ENCODE peak calls at places on chromosomes 5 and 9, in seven cellular contexts. One of them, this sample, is unnamed.

GRCh38 chr9:68951879-68952659 is 61.8 kb downstream of the PRKACG start:
- DNase-seq in H1: no peak
- DNase-seq in HepG2: no peak
- DNase-seq in SK-N-SH: no peak
- DNase-seq in GM12878: no peak
- DNase-seq in HCT116: no peak
- DNase-seq in K562: no peak
- DNase-seq in this sample: no peak

GRCh38 chr5:157575096-157575872 is at the start of gene ADAM19:
- DNase-seq in H1: peak; percentile 47
- DNase-seq in HepG2: no peak
- DNase-seq in SK-N-SH: peak; percentile 85
- DNase-seq in GM12878: no peak
- DNase-seq in HCT116: no peak
- DNase-seq in K562: peak; percentile 68
- DNase-seq in this sample: no peak

GRCh38 chr9:119044801-119045200 is 324.4 kb downstream of the BRINP1 start:
- DNase-seq in H1: no peak
- DNase-seq in HepG2: no peak
- DNase-seq in SK-N-SH: no peak
- DNase-seq in GM12878: no peak
- DNase-seq in HCT116: no peak
- DNase-seq in K562: no peak
- DNase-seq in this sample: no peak

GRCh38 chr5:1294839-1295649 is at the start of gene TERT:
- DNase-seq in H1: no peak
- DNase-seq in HepG2: no peak
- DNase-seq in SK-N-SH: peak; percentile 94
- DNase-seq in GM12878: no peak
- DNase-seq in HCT116: no peak
- DNase-seq in K562: peak; percentile 90
- DNase-seq in this sample: no peak

GRCh38 chr5:17248999-17249634 is 31.7 kb downstream of the BASP1 start:
- DNase-seq in H1: peak; percentile 10
- DNase-seq in HepG2: no peak
- DNase-seq in SK-N-SH: no peak
- DNase-seq in GM12878: no peak
- DNase-seq in HCT116: no peak
- DNase-seq in K562: no peak
- DNase-seq in this sample: peak; percentile 94

GRCh38 chr9:129587487-129588262 is 33.2 kb downstream of the C9orf50 start:
- DNase-seq in H1: no peak
- DNase-seq in HepG2: no peak
- DNase-seq in SK-N-SH: no peak
- DNase-seq in GM12878: no peak
- DNase-seq in HCT116: peak; percentile 95
- DNase-seq in K562: peak; percentile 56
- DNase-seq in this sample: no peak

GRCh38 chr5:32092938-32093812 is 80.9 kb downstream of the GOLPH3 start:
- DNase-seq in H1: peak; percentile 39
- DNase-seq in HepG2: peak; percentile 75
- DNase-seq in SK-N-SH: peak; percentile 81
- DNase-seq in GM12878: peak; percentile 17
- DNase-seq in HCT116: peak; percentile 52
- DNase-seq in K562: peak; percentile 82
- DNase-seq in this sample: peak; percentile 61

GRCh38 chr5:42982107-42982622 is 58.0 kb downstream of the ANXA2R start:
- DNase-seq in H1: no peak
- DNase-seq in HepG2: no peak
- DNase-seq in SK-N-SH: no peak
- DNase-seq in GM12878: no peak
- DNase-seq in HCT116: no peak
- DNase-seq in K562: no peak
- DNase-seq in this sample: no peak

GRCh38 chr5:153480401-153480800 is 10.1 kb upstream of the GRIA1 start:
- DNase-seq in H1: no peak
- DNase-seq in HepG2: no peak
- DNase-seq in SK-N-SH: no peak
- DNase-seq in GM12878: peak; percentile 58
- DNase-seq in HCT116: no peak
- DNase-seq in K562: no peak
- DNase-seq in this sample: no peak

GRCh38 chr9:97555164-97555563 is 53.7 kb downstream of the TMOD1 start:
- DNase-seq in H1: no peak
- DNase-seq in HepG2: no peak
- DNase-seq in SK-N-SH: no peak
- DNase-seq in GM12878: no peak
- DNase-seq in HCT116: no peak
- DNase-seq in K562: no peak
- DNase-seq in this sample: no peak

GRCh38 chr5:99334936-99335335 is 406.1 kb upstream of the CHD1 start:
- DNase-seq in H1: no peak
- DNase-seq in HepG2: no peak
- DNase-seq in SK-N-SH: no peak
- DNase-seq in GM12878: no peak
- DNase-seq in HCT116: no peak
- DNase-seq in K562: no peak
- DNase-seq in this sample: no peak

GRCh38 chr5:111454198-111454606 is 58.1 kb downstream of the STARD4 start:
- DNase-seq in H1: no peak
- DNase-seq in HepG2: no peak
- DNase-seq in SK-N-SH: peak; percentile 67
- DNase-seq in GM12878: no peak
- DNase-seq in HCT116: no peak
- DNase-seq in K562: no peak
- DNase-seq in this sample: no peak

GRCh38 chr5:7397005-7397546 is 1.1 kb downstream of the ADCY2 start:
- DNase-seq in H1: no peak
- DNase-seq in HepG2: no peak
- DNase-seq in SK-N-SH: no peak
- DNase-seq in GM12878: no peak
- DNase-seq in HCT116: no peak
- DNase-seq in K562: no peak
- DNase-seq in this sample: no peak

GRCh38 chr5:159874308-159874707 is 42.0 kb upstream of the ADRA1B start:
- DNase-seq in H1: no peak
- DNase-seq in HepG2: no peak
- DNase-seq in SK-N-SH: no peak
- DNase-seq in GM12878: no peak
- DNase-seq in HCT116: no peak
- DNase-seq in K562: no peak
- DNase-seq in this sample: no peak

GRCh38 chr9:123942542-123942941 is 12.6 kb upstream of the DENND1A start:
- DNase-seq in H1: no peak
- DNase-seq in HepG2: no peak
- DNase-seq in SK-N-SH: no peak
- DNase-seq in GM12878: no peak
- DNase-seq in HCT116: no peak
- DNase-seq in K562: no peak
- DNase-seq in this sample: no peak

GRCh38 chr5:74973694-74974093 is 78.7 kb downstream of the GCNT4 start:
- DNase-seq in H1: no peak
- DNase-seq in HepG2: no peak
- DNase-seq in SK-N-SH: no peak
- DNase-seq in GM12878: no peak
- DNase-seq in HCT116: no peak
- DNase-seq in K562: no peak
- DNase-seq in this sample: no peak

GRCh38 chr5:91382530-91383026 is 539 bp downstream of the ARRDC3 start:
- DNase-seq in H1: no peak
- DNase-seq in HepG2: peak; percentile 22
- DNase-seq in SK-N-SH: no peak
- DNase-seq in GM12878: peak; percentile 31
- DNase-seq in HCT116: no peak
- DNase-seq in K562: no peak
- DNase-seq in this sample: peak; percentile 42

GRCh38 chr9:93048706-93049448 is 9.6 kb upstream of the SUSD3 start:
- DNase-seq in H1: no peak
- DNase-seq in HepG2: no peak
- DNase-seq in SK-N-SH: no peak
- DNase-seq in GM12878: no peak
- DNase-seq in HCT116: no peak
- DNase-seq in K562: no peak
- DNase-seq in this sample: no peak

GRCh38 chr5:143527808-143528207 is 124.3 kb upstream of the NR3C1 start:
- DNase-seq in H1: no peak
- DNase-seq in HepG2: peak; percentile 33
- DNase-seq in SK-N-SH: no peak
- DNase-seq in GM12878: no peak
- DNase-seq in HCT116: no peak
- DNase-seq in K562: no peak
- DNase-seq in this sample: no peak

GRCh38 chr9:37972346-37972745 is 68.4 kb upstream of the SLC25A51 start:
- DNase-seq in H1: no peak
- DNase-seq in HepG2: no peak
- DNase-seq in SK-N-SH: no peak
- DNase-seq in GM12878: no peak
- DNase-seq in HCT116: no peak
- DNase-seq in K562: no peak
- DNase-seq in this sample: no peak

GRCh38 chr9:126521551-126521950 is 92.2 kb upstream of the LMX1B start:
- DNase-seq in H1: no peak
- DNase-seq in HepG2: no peak
- DNase-seq in SK-N-SH: no peak
- DNase-seq in GM12878: no peak
- DNase-seq in HCT116: no peak
- DNase-seq in K562: no peak
- DNase-seq in this sample: no peak

GRCh38 chr5:172213126-172213525 is 19.2 kb downstream of the EFCAB9 start:
- DNase-seq in H1: no peak
- DNase-seq in HepG2: no peak
- DNase-seq in SK-N-SH: no peak
- DNase-seq in GM12878: no peak
- DNase-seq in HCT116: no peak
- DNase-seq in K562: no peak
- DNase-seq in this sample: no peak

GRCh38 chr5:17694922-17695321 is 60.7 kb downstream of the TAF11L14 start:
- DNase-seq in H1: no peak
- DNase-seq in HepG2: no peak
- DNase-seq in SK-N-SH: no peak
- DNase-seq in GM12878: no peak
- DNase-seq in HCT116: no peak
- DNase-seq in K562: no peak
- DNase-seq in this sample: no peak

GRCh38 chr9:120730661-120731514 is 16.6 kb upstream of the MEGF9 start:
- DNase-seq in H1: no peak
- DNase-seq in HepG2: peak; percentile 91
- DNase-seq in SK-N-SH: no peak
- DNase-seq in GM12878: no peak
- DNase-seq in HCT116: no peak
- DNase-seq in K562: no peak
- DNase-seq in this sample: peak; percentile 85

GRCh38 chr9:120531683-120532300 is 48.2 kb downstream of the CDK5RAP2 start:
- DNase-seq in H1: no peak
- DNase-seq in HepG2: peak; percentile 25
- DNase-seq in SK-N-SH: peak; percentile 42
- DNase-seq in GM12878: no peak
- DNase-seq in HCT116: peak; percentile 27
- DNase-seq in K562: peak; percentile 19
- DNase-seq in this sample: no peak

GRCh38 chr9:110130211-110130610 is 77.7 kb downstream of the C9orf152 start:
- DNase-seq in H1: no peak
- DNase-seq in HepG2: no peak
- DNase-seq in SK-N-SH: no peak
- DNase-seq in GM12878: no peak
- DNase-seq in HCT116: no peak
- DNase-seq in K562: no peak
- DNase-seq in this sample: no peak

GRCh38 chr5:54024466-54024865 is 285.9 kb downstream of the ARL15 start:
- DNase-seq in H1: no peak
- DNase-seq in HepG2: no peak
- DNase-seq in SK-N-SH: no peak
- DNase-seq in GM12878: no peak
- DNase-seq in HCT116: no peak
- DNase-seq in K562: no peak
- DNase-seq in this sample: no peak
- TF ChIP-seq SIN3A in H1: no peak
- TF ChIP-seq SIN3A in HepG2: no peak
- TF ChIP-seq SIN3A in SK-N-SH: no peak
- TF ChIP-seq SIN3A in GM12878: no peak
- TF ChIP-seq SIN3A in HCT116: no peak
- TF ChIP-seq SIN3A in K562: no peak
- TF ChIP-seq SIN3A in this sample: no peak

DNA sequence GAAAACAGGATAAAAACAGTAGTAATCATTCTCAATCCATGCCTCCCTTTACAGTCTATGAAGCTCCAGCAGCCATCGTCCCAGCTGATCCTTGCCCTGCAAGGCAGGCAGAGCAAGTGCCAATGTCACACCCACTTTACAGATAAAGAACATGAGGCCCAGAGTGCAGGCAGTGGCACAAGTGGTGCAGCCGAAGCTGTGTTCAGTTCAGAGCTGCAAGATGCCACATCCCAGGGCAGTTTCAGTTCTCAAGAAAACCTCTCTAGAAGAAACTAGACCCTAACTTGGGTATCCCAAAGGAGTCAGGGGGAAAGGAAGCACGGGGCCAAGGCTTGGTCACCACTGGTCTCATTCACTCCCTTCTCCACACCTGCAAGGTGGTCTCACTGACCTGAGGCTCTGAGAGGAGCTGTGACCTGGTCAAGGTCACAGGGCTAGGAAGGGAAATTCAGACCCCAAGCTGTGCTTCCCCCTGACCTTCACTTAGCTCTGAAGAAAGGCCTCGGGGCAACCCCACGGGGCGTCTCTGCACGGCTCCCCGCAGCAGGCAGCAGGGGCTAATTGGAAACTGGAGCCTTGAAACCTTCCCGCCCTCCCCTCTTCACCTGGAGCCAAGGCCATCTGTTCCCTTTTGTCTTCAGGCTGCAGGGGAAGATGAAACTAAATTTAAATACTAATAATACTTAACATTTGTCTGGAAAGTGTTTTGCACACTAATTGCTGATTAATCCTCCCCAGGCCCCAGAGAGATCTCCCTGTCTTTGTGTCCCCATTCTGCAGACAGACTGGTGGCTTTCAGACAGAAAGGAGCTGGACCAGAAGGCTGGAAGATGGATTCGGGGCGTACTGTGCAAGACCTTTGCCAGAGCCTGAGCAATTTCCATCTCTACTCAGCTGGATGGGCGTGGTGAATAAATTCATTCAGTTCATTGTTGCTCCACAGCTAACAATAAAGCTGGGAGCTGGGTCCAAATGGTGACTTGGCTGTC is 34.3 kb upstream of the CPLX2 start:
- DNase-seq in H1: no peak
- DNase-seq in HepG2: no peak
- DNase-seq in SK-N-SH: peak; percentile 58
- DNase-seq in GM12878: no peak
- DNase-seq in HCT116: no peak
- DNase-seq in K562: no peak
- DNase-seq in this sample: no peak
- TF ChIP-seq SIN3A in H1: no peak
- TF ChIP-seq SIN3A in HepG2: no peak
- TF ChIP-seq SIN3A in SK-N-SH: no peak
- TF ChIP-seq SIN3A in GM12878: no peak
- TF ChIP-seq SIN3A in HCT116: no peak
- TF ChIP-seq SIN3A in K562: no peak
- TF ChIP-seq SIN3A in this sample: no peak

GRCh38 chr5:168734657-168735344 is 155.6 kb upstream of the PANK3 start:
- DNase-seq in H1: no peak
- DNase-seq in HepG2: no peak
- DNase-seq in SK-N-SH: no peak
- DNase-seq in GM12878: no peak
- DNase-seq in HCT116: no peak
- DNase-seq in K562: no peak
- DNase-seq in this sample: no peak
- TF ChIP-seq SIN3A in H1: no peak
- TF ChIP-seq SIN3A in HepG2: no peak
- TF ChIP-seq SIN3A in SK-N-SH: no peak
- TF ChIP-seq SIN3A in GM12878: no peak
- TF ChIP-seq SIN3A in HCT116: no peak
- TF ChIP-seq SIN3A in K562: no peak
- TF ChIP-seq SIN3A in this sample: no peak

GRCh38 chr5:109585012-109585599 is 104.6 kb upstream of the MAN2A1 start:
- DNase-seq in H1: no peak
- DNase-seq in HepG2: no peak
- DNase-seq in SK-N-SH: no peak
- DNase-seq in GM12878: no peak
- DNase-seq in HCT116: no peak
- DNase-seq in K562: no peak
- DNase-seq in this sample: no peak
- TF ChIP-seq SIN3A in H1: no peak
- TF ChIP-seq SIN3A in HepG2: no peak
- TF ChIP-seq SIN3A in SK-N-SH: no peak
- TF ChIP-seq SIN3A in GM12878: no peak
- TF ChIP-seq SIN3A in HCT116: no peak
- TF ChIP-seq SIN3A in K562: no peak
- TF ChIP-seq SIN3A in this sample: no peak

This sample was measured in Panc1.